ENCODE peak calls at places on chromosomes 3 and 15, in eight cellular contexts. R is OCI-LY7, I is MM.1S, X is GM23338, H is HCT116, P is SK-N-SH, A is PC-9, F is PC-3. V is an unnamed sample.
A peak's percentile ranks its signal among the peaks of the same experiment; 100 is the strongest.

GRCh38 chr15:96350321-96350720 is 19.8 kb downstream of the NR2F2 start:
- DNase-seq in R (no peak), I (no peak), X (no peak), H (no peak), P (no peak), A (no peak), F (no peak), V (no peak)

GRCh38 chr3:194064380-194065118 is 71.4 kb upstream of the HES1 start:
- DNase-seq in R (peak; percentile 67), I (no peak), X (no peak), H (no peak), P (no peak), A (no peak), F (no peak), V (no peak)

GRCh38 chr3:129695203-129695602 is 88.7 kb upstream of the PLXND1 start:
- DNase-seq in R (no peak), I (no peak), X (no peak), H (no peak), P (no peak), A (peak; percentile 70), F (no peak), V (no peak)

GRCh38 chr15:65421360-65422215 is 1.2 kb downstream of the IGDCC4 start:
- DNase-seq in R (no peak), I (no peak), X (peak; percentile 98), H (no peak), P (peak; percentile 62), A (no peak), F (peak; percentile 32), V (peak; percentile 85)

GRCh38 chr3:36677331-36678007 is 86.9 kb downstream of the DCLK3 start:
- DNase-seq in R (no peak), I (no peak), X (peak; percentile 13), H (peak; percentile 29), P (no peak), A (peak; percentile 99), F (peak; percentile 97), V (no peak)

GRCh38 chr3:12139111-12139511 is 19.6 kb downstream of the TIMP4 start:
- DNase-seq in R (peak; percentile 6), I (no peak), X (peak; percentile 64), H (peak; percentile 29), P (peak; percentile 35), A (peak; percentile 42), F (peak; percentile 78), V (peak; percentile 66)

GRCh38 chr3:130480736-130481135 is 36.2 kb upstream of the COL6A6 start:
- DNase-seq in R (no peak), I (no peak), X (peak; percentile 88), H (peak; percentile 26), P (no peak), A (no peak), F (peak; percentile 48), V (peak; percentile 71)

GRCh38 chr3:32237670-32238026 is 832 bp upstream of the CMTM8 start:
- DNase-seq in R (no peak), I (no peak), X (peak; percentile 40), H (no peak), P (no peak), A (no peak), F (no peak), V (no peak)

GRCh38 chr3:43077708-43078107 is 28.2 kb downstream of the POMGNT2 start:
- DNase-seq in R (no peak), I (no peak), X (no peak), H (no peak), P (no peak), A (no peak), F (no peak), V (no peak)

GRCh38 chr3:66298591-66298990 is 77.8 kb downstream of the SLC25A26 start:
- DNase-seq in R (peak; percentile 34), I (peak; percentile 18), X (no peak), H (no peak), P (no peak), A (no peak), F (no peak), V (no peak)

GRCh38 chr3:171236586-171237120 is 210.1 kb upstream of the SLC2A2 start:
- DNase-seq in R (no peak), I (no peak), X (no peak), H (no peak), P (no peak), A (no peak), F (no peak), V (no peak)

GRCh38 chr3:102163039-102163817 is 271.6 kb upstream of the ZPLD1 start:
- DNase-seq in R (no peak), I (no peak), X (no peak), H (no peak), P (peak; percentile 42), A (peak; percentile 100), F (peak; percentile 94), V (peak; percentile 65)

GRCh38 chr15:98729446-98730042 is 81.2 kb downstream of the IGF1R start:
- DNase-seq in R (no peak), I (no peak), X (no peak), H (no peak), P (peak; percentile 56), A (no peak), F (no peak), V (no peak)

GRCh38 chr3:113496924-113497323 is 18.0 kb downstream of the SPICE1 start:
- DNase-seq in R (no peak), I (no peak), X (no peak), H (no peak), P (no peak), A (no peak), F (peak; percentile 39), V (no peak)

GRCh38 chr3:33949074-33949473 is 150.6 kb downstream of the PDCD6IP start:
- DNase-seq in R (no peak), I (no peak), X (no peak), H (no peak), P (no peak), A (no peak), F (no peak), V (no peak)

GRCh38 chr3:127954642-127955041 is 39.6 kb downstream of the KBTBD12 start:
- DNase-seq in R (no peak), I (no peak), X (no peak), H (no peak), P (no peak), A (no peak), F (no peak), V (no peak)

GRCh38 chr3:63450634-63451363 is 172.7 kb downstream of the SYNPR start:
- DNase-seq in R (no peak), I (no peak), X (no peak), H (no peak), P (no peak), A (no peak), F (peak; percentile 5), V (peak; percentile 12)

GRCh38 chr3:46852329-46852720 is 10.9 kb downstream of the MYL3 start:
- DNase-seq in R (no peak), I (no peak), X (no peak), H (no peak), P (no peak), A (no peak), F (no peak), V (no peak)

GRCh38 chr3:150798122-150798618 is 35.2 kb upstream of the SIAH2 start:
- DNase-seq in R (no peak), I (no peak), X (peak; percentile 44), H (no peak), P (no peak), A (no peak), F (no peak), V (no peak)

DNA sequence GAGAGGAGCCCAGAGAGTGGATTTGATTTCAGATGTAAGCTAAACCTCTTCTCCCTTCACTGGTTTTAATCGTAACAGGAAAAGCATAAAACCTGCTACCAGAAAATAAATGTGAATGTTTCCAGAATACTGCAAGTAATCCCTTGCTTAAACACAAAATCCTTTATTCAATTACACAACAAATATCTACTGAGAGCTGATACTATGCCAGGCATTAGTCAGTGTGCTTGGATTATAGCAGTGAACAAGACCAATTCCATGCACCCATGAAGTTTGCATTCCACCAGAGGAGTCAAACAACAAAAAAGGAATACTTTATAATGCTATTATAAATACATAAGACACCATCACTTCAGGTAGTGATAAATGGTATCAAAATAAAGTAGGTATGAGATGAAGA is 15.1 kb downstream of the AVEN start:
- DNase-seq in R (no peak), I (no peak), X (no peak), H (no peak), P (no peak), A (no peak), F (no peak), V (no peak)
- H3K9me2 ChIP-seq in R (no peaks in the 10 kb centered on the region), I (no peaks in the 10 kb centered on the region), X (no peaks in the 10 kb centered on the region), H (no peaks in the 10 kb centered on the region), P (no peaks in the 10 kb centered on the region), A (no peaks in the 10 kb centered on the region), F (no peaks in the 10 kb centered on the region), V (no peaks in the 10 kb centered on the region)

DNA sequence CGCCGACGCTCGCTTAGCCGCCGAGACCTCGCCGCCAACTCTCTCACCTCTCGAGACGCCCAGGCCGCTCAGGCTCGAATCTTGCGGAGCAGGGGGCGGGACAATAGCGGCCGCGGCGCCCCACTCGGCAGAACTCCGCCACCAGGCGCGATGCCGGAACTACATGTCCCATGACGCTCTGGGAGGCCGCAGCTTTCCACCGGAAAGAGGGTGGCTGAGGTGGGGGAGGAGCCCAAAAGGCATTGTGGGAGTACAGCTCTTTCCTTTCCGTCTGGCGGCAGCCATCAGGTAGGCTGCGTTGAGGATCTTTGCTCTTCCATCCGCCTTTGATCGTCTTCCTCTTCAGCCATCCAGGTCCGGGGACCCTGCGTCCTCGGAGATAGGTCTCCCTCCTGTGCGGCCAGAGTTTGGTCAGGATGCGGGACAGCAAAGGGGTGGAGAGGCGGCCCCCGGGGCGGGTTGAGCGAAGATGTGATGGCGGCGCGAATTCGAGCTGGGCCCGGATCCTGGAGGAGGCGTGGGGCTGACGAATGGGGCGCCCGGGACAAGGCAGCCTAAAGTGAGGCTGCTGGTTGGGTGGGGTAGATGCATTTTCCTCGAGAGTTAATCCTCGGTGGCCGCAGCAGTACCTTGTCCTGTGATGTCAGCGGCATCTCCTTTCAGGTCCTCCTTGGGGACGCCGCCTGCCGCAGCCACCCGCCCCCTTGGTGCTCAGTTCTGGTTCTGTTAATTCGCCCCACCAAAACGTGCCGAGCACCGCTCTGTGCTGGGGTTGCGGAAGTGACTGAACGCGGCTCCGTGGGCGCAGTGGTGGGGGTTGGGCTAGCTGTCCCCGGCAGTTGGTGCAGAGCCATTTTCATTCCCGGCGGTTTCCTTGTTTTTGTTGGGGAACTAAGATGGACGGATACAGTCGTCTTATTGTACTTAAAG is at the start of the genes NKIRAS1 and RPL15:
- DNase-seq in R (peak; percentile 98), I (peak; percentile 98), X (peak; percentile 99), H (peak; percentile 91), P (peak; percentile 95), A (peak; percentile 84), F (peak; percentile 98), V (peak; percentile 98)
- TF ChIP-seq CTCF in R (no peak), I (peak; percentile 10), X (no peak), H (peak; percentile 38), P (no peak), A (peak; percentile 61), F (no peak), V (peak; percentile 6)

GRCh38 chr15:58702233-58702632 is 47.3 kb downstream of the ADAM10 start:
- DNase-seq in R (no peak), I (no peak), X (no peak), H (no peak), P (no peak), A (no peak), F (no peak), V (no peak)
- H4K20me1 ChIP-seq in R (no peaks in the 10 kb centered on the region), I (peaks cover 13% of the 10 kb centered on the region), X (peaks cover 31% of the 10 kb centered on the region), H (peaks cover 3% of the 10 kb centered on the region), P (peaks cover 6% of the 10 kb centered on the region), A (no peaks in the 10 kb centered on the region), F (no peaks in the 10 kb centered on the region), V (peaks cover 7% of the 10 kb centered on the region)

DNA sequence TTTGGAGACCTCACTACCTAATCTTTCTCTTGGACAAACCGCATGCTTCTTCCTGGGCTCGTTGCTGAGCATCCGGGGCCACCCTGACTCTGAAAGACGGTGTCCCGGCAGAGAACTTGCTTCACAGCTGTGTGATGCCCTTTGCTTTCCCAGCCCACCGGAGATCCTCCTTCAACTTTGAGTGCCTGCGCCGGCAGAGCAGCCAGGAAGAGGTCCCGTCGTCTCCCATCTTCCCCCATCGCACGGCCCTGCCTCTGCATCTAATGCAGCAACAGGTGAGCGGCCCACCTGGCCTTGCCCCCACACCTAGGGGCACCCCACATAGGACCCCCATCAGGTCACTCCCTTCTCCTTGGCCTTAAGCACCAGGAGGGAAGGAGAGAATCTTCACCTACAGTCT is 37.7 kb downstream of the CHDH start:
- DNase-seq in R (no peak), I (no peak), X (no peak), H (no peak), P (no peak), A (no peak), F (no peak), V (no peak)
- H3K9me2 ChIP-seq in R (no peaks in the 10 kb centered on the region), I (no peaks in the 10 kb centered on the region), X (no peaks in the 10 kb centered on the region), H (no peaks in the 10 kb centered on the region), P (no peaks in the 10 kb centered on the region), A (no peaks in the 10 kb centered on the region), F (no peaks in the 10 kb centered on the region), V (no peaks in the 10 kb centered on the region)

V was measured in hepatocyte.